ENCODE peak calls at places on chromosome 7, in seven cellular contexts. M, T, D, G, W, P and O are unnamed samples.

GRCh38 chr7:23680417-23681405 is 712 bp downstream of the FAM221A start:
- DNase-seq in M (peak; percentile 57), T (peak; percentile 34), D (peak; percentile 24), G (peak; percentile 21), W (peak; percentile 60), P (no peak), O (peak; percentile 65)

GRCh38 chr7:80373431-80374032 is 138.3 kb downstream of the GNAT3 start:
- DNase-seq in M (no peak), T (no peak), D (no peak), G (peak; percentile 21), W (no peak), P (no peak), O (no peak)

GRCh38 chr7:143458263-143458662 is 15.0 kb downstream of the TAS2R60 start:
- DNase-seq in M (no peak), T (peak; percentile 81), D (no peak), G (peak; percentile 74), W (no peak), P (no peak), O (no peak)

GRCh38 chr7:106346678-106347217 is 62.0 kb upstream of the NAMPT start:
- DNase-seq in M (peak; percentile 49), T (peak; percentile 61), D (no peak), G (peak; percentile 95), W (peak; percentile 96), P (peak; percentile 50), O (no peak)

GRCh38 chr7:99514050-99514449 is 9.6 kb downstream of the ZKSCAN5 start:
- DNase-seq in M (no peak), T (peak; percentile 20), D (no peak), G (peak; percentile 22), W (no peak), P (no peak), O (no peak)

GRCh38 chr7:2017483-2017891 is 215.3 kb downstream of the MAD1L1 start:
- DNase-seq in M (peak; percentile 3), T (no peak), D (no peak), G (no peak), W (no peak), P (no peak), O (no peak)

GRCh38 chr7:1928555-1929348 is 258.7 kb downstream of the ELFN1 start:
- DNase-seq in M (no peak), T (no peak), D (no peak), G (no peak), W (no peak), P (no peak), O (no peak)

GRCh38 chr7:3927446-3928110 is 626.5 kb downstream of the SDK1 start:
- DNase-seq in M (no peak), T (no peak), D (no peak), G (no peak), W (no peak), P (no peak), O (no peak)

GRCh38 chr7:132511387-132511786 is 64.9 kb downstream of the PLXNA4 start:
- DNase-seq in M (no peak), T (no peak), D (no peak), G (no peak), W (no peak), P (no peak), O (no peak)

GRCh38 chr7:73433924-73434700 is 534 bp downstream of the FZD9 start:
- DNase-seq in M (no peak), T (no peak), D (no peak), G (no peak), W (no peak), P (no peak), O (no peak)

GRCh38 chr7:55207423-55207822 is 157.7 kb upstream of the LANCL2 start:
- DNase-seq in M (no peak), T (no peak), D (no peak), G (no peak), W (no peak), P (no peak), O (no peak)

GRCh38 chr7:1027285-1028043 is 16.9 kb upstream of the GPR146 start:
- DNase-seq in M (no peak), T (peak; percentile 51), D (no peak), G (peak; percentile 10), W (no peak), P (no peak), O (peak; percentile 12)

GRCh38 chr7:35695628-35695888 is 623 bp upstream of the HERPUD2 start:
- DNase-seq in M (peak; percentile 41), T (no peak), D (no peak), G (peak; percentile 39), W (peak; percentile 47), P (no peak), O (no peak)

GRCh38 chr7:27651702-27652101 is 11.0 kb downstream of the HIBADH start:
- DNase-seq in M (no peak), T (no peak), D (no peak), G (no peak), W (no peak), P (no peak), O (no peak)

GRCh38 chr7:102849538-102849937 is 63.3 kb upstream of the LRRC17 start:
- DNase-seq in M (no peak), T (no peak), D (no peak), G (no peak), W (no peak), P (no peak), O (no peak)